ENCODE peak calls at places on chromosome 16, in eight cellular contexts. One of them, this sample, is unnamed.

GRCh38 chr16:51636913-51637743 is 486.1 kb upstream of the SALL1 start:
- DNase-seq in nucleus accumbens: no peak
- DNase-seq in uterus: no peak
- DNase-seq in cardiac fibroblast: peak; percentile 20
- DNase-seq in MCF 10A: peak; percentile 80
- DNase-seq in WTC11: peak; percentile 33
- DNase-seq in NCI-H774: no peak
- DNase-seq in stimulated activated naive CD8-positive, alpha-beta T cell treated with anti-CD3 and anti-CD28 coated beads, Interleukin-15, amount 100 ng/mL, for 72 hours: no peak
- DNase-seq in this sample: no peak

GRCh38 chr16:12538667-12539081 is 265.0 kb downstream of the CPPED1 start:
- DNase-seq in nucleus accumbens: no peak
- DNase-seq in MCF 10A: peak; percentile 47
- DNase-seq in WTC11: no peak
- DNase-seq in uterus: no peak
- DNase-seq in NCI-H774: no peak
- DNase-seq in cardiac fibroblast: no peak
- DNase-seq in stimulated activated naive CD8-positive, alpha-beta T cell treated with anti-CD3 and anti-CD28 coated beads, Interleukin-15, amount 100 ng/mL, for 72 hours: no peak
- DNase-seq in this sample: no peak

GRCh38 chr16:8720080-8720966 is 45.9 kb downstream of the ABAT start:
- DNase-seq in nucleus accumbens: peak; percentile 21
- DNase-seq in NCI-H774: peak; percentile 77
- DNase-seq in cardiac fibroblast: no peak
- DNase-seq in MCF 10A: no peak
- DNase-seq in WTC11: peak; percentile 55
- DNase-seq in uterus: no peak
- DNase-seq in stimulated activated naive CD8-positive, alpha-beta T cell treated with anti-CD3 and anti-CD28 coated beads, Interleukin-15, amount 100 ng/mL, for 72 hours: no peak
- DNase-seq in this sample: no peak

GRCh38 chr16:14151256-14152030 is 80.3 kb downstream of the MRTFB start:
- DNase-seq in MCF 10A: no peak
- DNase-seq in nucleus accumbens: no peak
- DNase-seq in WTC11: no peak
- DNase-seq in uterus: no peak
- DNase-seq in NCI-H774: no peak
- DNase-seq in stimulated activated naive CD8-positive, alpha-beta T cell treated with anti-CD3 and anti-CD28 coated beads, Interleukin-15, amount 100 ng/mL, for 72 hours: no peak
- DNase-seq in cardiac fibroblast: peak; percentile 72
- DNase-seq in this sample: no peak

GRCh38 chr16:58843675-58844074 is 109.6 kb upstream of the GOT2 start:
- DNase-seq in WTC11: no peak
- DNase-seq in uterus: no peak
- DNase-seq in NCI-H774: no peak
- DNase-seq in cardiac fibroblast: peak; percentile 7
- DNase-seq in nucleus accumbens: no peak
- DNase-seq in stimulated activated naive CD8-positive, alpha-beta T cell treated with anti-CD3 and anti-CD28 coated beads, Interleukin-15, amount 100 ng/mL, for 72 hours: no peak
- DNase-seq in MCF 10A: peak; percentile 9
- DNase-seq in this sample: no peak

GRCh38 chr16:10964039-10964890 is 19.9 kb downstream of the CLEC16A start:
- DNase-seq in uterus: peak; percentile 86
- DNase-seq in MCF 10A: peak; percentile 79
- DNase-seq in stimulated activated naive CD8-positive, alpha-beta T cell treated with anti-CD3 and anti-CD28 coated beads, Interleukin-15, amount 100 ng/mL, for 72 hours: peak; percentile 85
- DNase-seq in NCI-H774: peak; percentile 75
- DNase-seq in nucleus accumbens: peak; percentile 78
- DNase-seq in cardiac fibroblast: peak; percentile 84
- DNase-seq in WTC11: peak; percentile 85
- DNase-seq in this sample: peak; percentile 87

GRCh38 chr16:64153718-64154117 is 968.1 kb downstream of the CDH11 start:
- DNase-seq in MCF 10A: peak; percentile 71
- DNase-seq in uterus: no peak
- DNase-seq in NCI-H774: no peak
- DNase-seq in nucleus accumbens: no peak
- DNase-seq in WTC11: no peak
- DNase-seq in stimulated activated naive CD8-positive, alpha-beta T cell treated with anti-CD3 and anti-CD28 coated beads, Interleukin-15, amount 100 ng/mL, for 72 hours: no peak
- DNase-seq in cardiac fibroblast: no peak
- DNase-seq in this sample: no peak

GRCh38 chr16:89002851-89003830 is 26.1 kb upstream of the CBFA2T3 start:
- DNase-seq in cardiac fibroblast: no peak
- DNase-seq in uterus: no peak
- DNase-seq in MCF 10A: no peak
- DNase-seq in nucleus accumbens: no peak
- DNase-seq in WTC11: no peak
- DNase-seq in stimulated activated naive CD8-positive, alpha-beta T cell treated with anti-CD3 and anti-CD28 coated beads, Interleukin-15, amount 100 ng/mL, for 72 hours: no peak
- DNase-seq in NCI-H774: no peak
- DNase-seq in this sample: no peak

GRCh38 chr16:9364721-9365693 is 273.6 kb downstream of the HAPSTR1 start:
- DNase-seq in MCF 10A: no peak
- DNase-seq in stimulated activated naive CD8-positive, alpha-beta T cell treated with anti-CD3 and anti-CD28 coated beads, Interleukin-15, amount 100 ng/mL, for 72 hours: no peak
- DNase-seq in NCI-H774: no peak
- DNase-seq in WTC11: no peak
- DNase-seq in uterus: peak; percentile 65
- DNase-seq in cardiac fibroblast: no peak
- DNase-seq in nucleus accumbens: peak; percentile 66
- DNase-seq in this sample: peak; percentile 49

GRCh38 chr16:87382023-87382785 is 1.4 kb downstream of the FBXO31 start:
- DNase-seq in stimulated activated naive CD8-positive, alpha-beta T cell treated with anti-CD3 and anti-CD28 coated beads, Interleukin-15, amount 100 ng/mL, for 72 hours: no peak
- DNase-seq in uterus: no peak
- DNase-seq in MCF 10A: no peak
- DNase-seq in NCI-H774: no peak
- DNase-seq in cardiac fibroblast: no peak
- DNase-seq in nucleus accumbens: no peak
- DNase-seq in WTC11: no peak
- DNase-seq in this sample: no peak

GRCh38 chr16:50298591-50299507 is 32.5 kb downstream of the ADCY7 start:
- DNase-seq in stimulated activated naive CD8-positive, alpha-beta T cell treated with anti-CD3 and anti-CD28 coated beads, Interleukin-15, amount 100 ng/mL, for 72 hours: no peak
- DNase-seq in NCI-H774: no peak
- DNase-seq in MCF 10A: no peak
- DNase-seq in uterus: peak; percentile 10
- DNase-seq in nucleus accumbens: no peak
- DNase-seq in WTC11: no peak
- DNase-seq in cardiac fibroblast: no peak
- DNase-seq in this sample: peak; percentile 47